ENCODE peak calls at places on chromosomes 6 and 20, in four cellular contexts. One of them, this sample, is unnamed.

GRCh38 chr6:4664117-4664626 is 112.0 kb upstream of the CDYL start:
- DNase-seq in nephron progenitor cell: no peak
- DNase-seq in neural crest cell: no peak
- DNase-seq in NCI-H2029: no peak
- DNase-seq in this sample: no peak

GRCh38 chr6:22544469-22544868 is 24.9 kb upstream of the HDGFL1 start:
- DNase-seq in NCI-H2029: no peak
- DNase-seq in neural crest cell: no peak
- DNase-seq in nephron progenitor cell: no peak
- DNase-seq in this sample: no peak

GRCh38 chr6:151087861-151088598 is 151.7 kb upstream of the AKAP12 start:
- DNase-seq in nephron progenitor cell: peak; percentile 46
- DNase-seq in neural crest cell: no peak
- DNase-seq in NCI-H2029: no peak
- DNase-seq in this sample: no peak

GRCh38 chr20:49727473-49727872 is 13.8 kb upstream of the B4GALT5 start:
- DNase-seq in neural crest cell: no peak
- DNase-seq in nephron progenitor cell: no peak
- DNase-seq in NCI-H2029: no peak
- DNase-seq in this sample: no peak

GRCh38 chr6:27287751-27288135 is 24.3 kb downstream of the POM121L2 start:
- DNase-seq in NCI-H2029: no peak
- DNase-seq in nephron progenitor cell: no peak
- DNase-seq in neural crest cell: no peak
- DNase-seq in this sample: no peak

GRCh38 chr20:63295846-63296245 is 2.9 kb downstream of the COL20A1 start:
- DNase-seq in neural crest cell: no peak
- DNase-seq in nephron progenitor cell: no peak
- DNase-seq in NCI-H2029: no peak
- DNase-seq in this sample: peak; percentile 90

GRCh38 chr6:154606860-154607259 is 96.4 kb upstream of the CNKSR3 start:
- DNase-seq in neural crest cell: no peak
- DNase-seq in NCI-H2029: no peak
- DNase-seq in nephron progenitor cell: no peak
- DNase-seq in this sample: no peak

GRCh38 chr6:142846459-142846831 is 98.5 kb downstream of the HIVEP2 start:
- DNase-seq in neural crest cell: no peak
- DNase-seq in NCI-H2029: no peak
- DNase-seq in nephron progenitor cell: no peak
- DNase-seq in this sample: no peak

GRCh38 chr6:68741501-68742343 is 106.6 kb downstream of the ADGRB3 start:
- DNase-seq in NCI-H2029: no peak
- DNase-seq in nephron progenitor cell: no peak
- DNase-seq in neural crest cell: no peak
- DNase-seq in this sample: no peak

GRCh38 chr6:17418281-17419188 is 25.1 kb downstream of the CAP2 start:
- DNase-seq in NCI-H2029: no peak
- DNase-seq in neural crest cell: no peak
- DNase-seq in nephron progenitor cell: peak; percentile 6
- DNase-seq in this sample: no peak

GRCh38 chr6:34346175-34347119 is 46.0 kb downstream of the NUDT3 start:
- DNase-seq in NCI-H2029: peak; percentile 44
- DNase-seq in neural crest cell: no peak
- DNase-seq in nephron progenitor cell: no peak
- DNase-seq in this sample: no peak

GRCh38 chr6:1624848-1625341 is 15.2 kb downstream of the FOXC1 start:
- DNase-seq in nephron progenitor cell: peak; percentile 68
- DNase-seq in NCI-H2029: no peak
- DNase-seq in neural crest cell: no peak
- DNase-seq in this sample: peak; percentile 79

GRCh38 chr20:31516651-31517050 is 2.4 kb downstream of the HM13 start:
- DNase-seq in nephron progenitor cell: no peak
- DNase-seq in NCI-H2029: no peak
- DNase-seq in neural crest cell: no peak
- DNase-seq in this sample: no peak

GRCh38 chr6:96007663-96008062 is 8.1 kb upstream of the FUT9 start:
- DNase-seq in NCI-H2029: no peak
- DNase-seq in neural crest cell: no peak
- DNase-seq in nephron progenitor cell: no peak
- DNase-seq in this sample: no peak

GRCh38 chr6:18585032-18585573 is 198.0 kb downstream of the RNF144B start:
- DNase-seq in NCI-H2029: peak; percentile 10
- DNase-seq in neural crest cell: peak; percentile 35
- DNase-seq in nephron progenitor cell: no peak
- DNase-seq in this sample: no peak

GRCh38 chr20:4814696-4815252 is 93.1 kb downstream of the PRND start:
- DNase-seq in nephron progenitor cell: no peak
- DNase-seq in neural crest cell: no peak
- DNase-seq in NCI-H2029: no peak
- DNase-seq in this sample: no peak

GRCh38 chr6:170137176-170137891 is 153.5 kb downstream of the DLL1 start:
- DNase-seq in neural crest cell: no peak
- DNase-seq in nephron progenitor cell: no peak
- DNase-seq in NCI-H2029: no peak
- DNase-seq in this sample: no peak

GRCh38 chr20:32138921-32139320 is 29.4 kb downstream of the TM9SF4 start:
- DNase-seq in neural crest cell: no peak
- DNase-seq in nephron progenitor cell: no peak
- DNase-seq in NCI-H2029: no peak
- DNase-seq in this sample: no peak

GRCh38 chr6:158894192-158894591 is 75.0 kb upstream of the EZR start:
- DNase-seq in nephron progenitor cell: no peak
- DNase-seq in neural crest cell: no peak
- DNase-seq in NCI-H2029: no peak
- DNase-seq in this sample: peak; percentile 69

GRCh38 chr20:49400410-49400809 is 82.1 kb downstream of the KCNB1 start:
- DNase-seq in NCI-H2029: no peak
- DNase-seq in nephron progenitor cell: no peak
- DNase-seq in neural crest cell: no peak
- DNase-seq in this sample: no peak

GRCh38 chr6:138278326-138278725 is 60.0 kb upstream of the PBOV1 start:
- DNase-seq in neural crest cell: no peak
- DNase-seq in NCI-H2029: no peak
- DNase-seq in nephron progenitor cell: peak; percentile 9
- DNase-seq in this sample: peak; percentile 66

GRCh38 chr20:9510926-9511325 is 3.5 kb upstream of the LAMP5 start:
- DNase-seq in nephron progenitor cell: no peak
- DNase-seq in neural crest cell: no peak
- DNase-seq in NCI-H2029: no peak
- DNase-seq in this sample: no peak

GRCh38 chr6:33692078-33692759 is 19.3 kb downstream of the UQCC2 start:
- DNase-seq in neural crest cell: no peak
- DNase-seq in NCI-H2029: no peak
- DNase-seq in nephron progenitor cell: no peak
- DNase-seq in this sample: peak; percentile 80

GRCh38 chr6:17081273-17081672 is 20.6 kb upstream of the STMND1 start:
- DNase-seq in NCI-H2029: no peak
- DNase-seq in nephron progenitor cell: no peak
- DNase-seq in neural crest cell: no peak
- DNase-seq in this sample: no peak

GRCh38 chr20:22836877-22837276 is 198.2 kb upstream of the SSTR4 start:
- DNase-seq in NCI-H2029: no peak
- DNase-seq in neural crest cell: no peak
- DNase-seq in nephron progenitor cell: no peak
- DNase-seq in this sample: no peak

GRCh38 chr6:110949679-110950285 is 8.7 kb upstream of the GTF3C6 start:
- DNase-seq in NCI-H2029: no peak
- DNase-seq in nephron progenitor cell: no peak
- DNase-seq in neural crest cell: no peak
- DNase-seq in this sample: no peak